ENCODE peak calls at places on chromosomes 13 and 19, in six cellular contexts. One of them, this sample, is unnamed.

GRCh38 chr19:28635962-28636629 is 576.9 kb downstream of the UQCRFS1 start:
- DNase-seq in myocyte: no peak
- DNase-seq in omental fat pad: no peak
- DNase-seq in GM18507: no peak
- DNase-seq in GDM1: no peak
- DNase-seq in D721Med: no peak
- DNase-seq in this sample: no peak

GRCh38 chr19:1252221-1252817 is 3.9 kb downstream of the MIDN start:
- DNase-seq in myocyte: peak; percentile 89
- DNase-seq in omental fat pad: no peak
- DNase-seq in GM18507: no peak
- DNase-seq in GDM1: peak; percentile 80
- DNase-seq in D721Med: no peak
- DNase-seq in this sample: peak; percentile 85

GRCh38 chr13:44373601-44374347 is at the start of gene SERP2:
- DNase-seq in GM18507: no peak
- DNase-seq in D721Med: no peak
- DNase-seq in GDM1: no peak
- DNase-seq in omental fat pad: no peak
- DNase-seq in myocyte: no peak
- DNase-seq in this sample: no peak

GRCh38 chr19:48639483-48640375 is 2.5 kb upstream of the DBP start:
- DNase-seq in D721Med: no peak
- DNase-seq in omental fat pad: no peak
- DNase-seq in GM18507: no peak
- DNase-seq in myocyte: no peak
- DNase-seq in GDM1: no peak
- DNase-seq in this sample: no peak

GRCh38 chr19:47225746-47226425 is 5.1 kb downstream of the BBC3 start:
- DNase-seq in omental fat pad: peak; percentile 58
- DNase-seq in GDM1: peak; percentile 78
- DNase-seq in GM18507: peak; percentile 91
- DNase-seq in myocyte: peak; percentile 88
- DNase-seq in D721Med: peak; percentile 95
- DNase-seq in this sample: peak; percentile 79

GRCh38 chr13:18965347-18965855 is 216.2 kb downstream of the TUBA3C start:
- DNase-seq in GDM1: no peak
- DNase-seq in omental fat pad: no peak
- DNase-seq in D721Med: no peak
- DNase-seq in GM18507: no peak
- DNase-seq in myocyte: no peak
- DNase-seq in this sample: no peak

GRCh38 chr19:49441210-49441959 is at the start of gene SLC17A7:
- DNase-seq in myocyte: no peak
- DNase-seq in GM18507: no peak
- DNase-seq in omental fat pad: no peak
- DNase-seq in D721Med: peak; percentile 87
- DNase-seq in GDM1: peak; percentile 10
- DNase-seq in this sample: peak; percentile 82

GRCh38 chr13:37869756-37870488 is at the start of gene TRPC4:
- DNase-seq in D721Med: no peak
- DNase-seq in GDM1: no peak
- DNase-seq in myocyte: peak; percentile 89
- DNase-seq in GM18507: no peak
- DNase-seq in omental fat pad: no peak
- DNase-seq in this sample: no peak

GRCh38 chr13:27533155-27533643 is 82.8 kb upstream of the MTIF3 start:
- DNase-seq in omental fat pad: peak; percentile 77
- DNase-seq in myocyte: peak; percentile 88
- DNase-seq in GM18507: no peak
- DNase-seq in D721Med: peak; percentile 24
- DNase-seq in GDM1: no peak
- DNase-seq in this sample: peak; percentile 54

GRCh38 chr19:53157601-53158000 is 1.3 kb downstream of the ZNF347 start:
- DNase-seq in myocyte: peak; percentile 0
- DNase-seq in GM18507: no peak
- DNase-seq in omental fat pad: no peak
- DNase-seq in D721Med: no peak
- DNase-seq in GDM1: no peak
- DNase-seq in this sample: no peak

GRCh38 chr13:88068316-88068715 is 397.1 kb downstream of the SLITRK5 start:
- DNase-seq in myocyte: no peak
- DNase-seq in GDM1: no peak
- DNase-seq in GM18507: no peak
- DNase-seq in omental fat pad: no peak
- DNase-seq in D721Med: no peak
- DNase-seq in this sample: no peak

GRCh38 chr13:23946900-23947299 is 49.6 kb upstream of the C1QTNF9B start:
- DNase-seq in D721Med: no peak
- DNase-seq in GDM1: no peak
- DNase-seq in myocyte: no peak
- DNase-seq in GM18507: no peak
- DNase-seq in omental fat pad: no peak
- DNase-seq in this sample: no peak

GRCh38 chr13:29978211-29978610 is 127.8 kb upstream of the UBL3 start:
- DNase-seq in omental fat pad: no peak
- DNase-seq in GM18507: no peak
- DNase-seq in D721Med: no peak
- DNase-seq in GDM1: no peak
- DNase-seq in myocyte: no peak
- DNase-seq in this sample: no peak

GRCh38 chr19:46295401-46296308 is 1.2 kb upstream of the HIF3A start:
- DNase-seq in D721Med: peak; percentile 61
- DNase-seq in myocyte: no peak
- DNase-seq in GM18507: no peak
- DNase-seq in omental fat pad: no peak
- DNase-seq in GDM1: no peak
- DNase-seq in this sample: no peak

GRCh38 chr19:48997972-48998371 is 4.3 kb downstream of the RUVBL2 start:
- DNase-seq in GDM1: peak; percentile 42
- DNase-seq in myocyte: peak; percentile 72
- DNase-seq in GM18507: no peak
- DNase-seq in D721Med: no peak
- DNase-seq in omental fat pad: no peak
- DNase-seq in this sample: no peak

GRCh38 chr13:97567510-97568243 is 133.7 kb downstream of the RAP2A start:
- DNase-seq in GM18507: peak; percentile 20
- DNase-seq in omental fat pad: no peak
- DNase-seq in D721Med: no peak
- DNase-seq in GDM1: no peak
- DNase-seq in myocyte: peak; percentile 9
- DNase-seq in this sample: peak; percentile 10

GRCh38 chr13:33610471-33611015 is 207.4 kb upstream of the RFC3 start:
- DNase-seq in D721Med: no peak
- DNase-seq in myocyte: peak; percentile 84
- DNase-seq in GDM1: no peak
- DNase-seq in GM18507: no peak
- DNase-seq in omental fat pad: no peak
- DNase-seq in this sample: no peak

GRCh38 chr19:45485301-45486077 is 11.4 kb downstream of the RTN2 start:
- DNase-seq in GDM1: peak; percentile 89
- DNase-seq in omental fat pad: peak; percentile 99
- DNase-seq in myocyte: peak; percentile 94
- DNase-seq in D721Med: peak; percentile 82
- DNase-seq in GM18507: peak; percentile 75
- DNase-seq in this sample: peak; percentile 99

GRCh38 chr13:59447846-59448620 is 715.7 kb downstream of the DIAPH3 start:
- DNase-seq in omental fat pad: no peak
- DNase-seq in GM18507: no peak
- DNase-seq in GDM1: no peak
- DNase-seq in D721Med: no peak
- DNase-seq in myocyte: peak; percentile 35
- DNase-seq in this sample: no peak

GRCh38 chr13:32079586-32079985 is 48.0 kb downstream of the FRY start:
- DNase-seq in myocyte: no peak
- DNase-seq in omental fat pad: no peak
- DNase-seq in GDM1: no peak
- DNase-seq in D721Med: no peak
- DNase-seq in GM18507: no peak
- DNase-seq in this sample: no peak

GRCh38 chr19:35204799-35205732 is 23.5 kb downstream of the FAM187B start:
- DNase-seq in D721Med: no peak
- DNase-seq in GM18507: peak; percentile 62
- DNase-seq in GDM1: peak; percentile 78
- DNase-seq in myocyte: no peak
- DNase-seq in omental fat pad: no peak
- DNase-seq in this sample: peak; percentile 28

GRCh38 chr19:18520848-18521691 is 800 bp downstream of the ELL start:
- DNase-seq in omental fat pad: no peak
- DNase-seq in D721Med: no peak
- DNase-seq in GDM1: no peak
- DNase-seq in GM18507: no peak
- DNase-seq in myocyte: peak; percentile 13
- DNase-seq in this sample: peak; percentile 62

GRCh38 chr13:35984776-35985453 is 146.3 kb downstream of the DCLK1 start:
- DNase-seq in D721Med: peak; percentile 61
- DNase-seq in myocyte: peak; percentile 33
- DNase-seq in GDM1: no peak
- DNase-seq in GM18507: no peak
- DNase-seq in omental fat pad: no peak
- DNase-seq in this sample: no peak

GRCh38 chr19:49359851-49360845 is 2.1 kb downstream of the TEAD2 start:
- DNase-seq in GDM1: no peak
- DNase-seq in omental fat pad: no peak
- DNase-seq in myocyte: peak; percentile 10
- DNase-seq in D721Med: no peak
- DNase-seq in GM18507: no peak
- DNase-seq in this sample: no peak

GRCh38 chr19:39802958-39803357 is 24.3 kb downstream of the LEUTX start:
- DNase-seq in GDM1: no peak
- DNase-seq in omental fat pad: no peak
- DNase-seq in myocyte: peak; percentile 63
- DNase-seq in GM18507: no peak
- DNase-seq in D721Med: no peak
- DNase-seq in this sample: no peak

GRCh38 chr19:33629826-33630375 is 8.1 kb downstream of the CHST8 start:
- DNase-seq in myocyte: no peak
- DNase-seq in GDM1: no peak
- DNase-seq in GM18507: no peak
- DNase-seq in D721Med: no peak
- DNase-seq in omental fat pad: no peak
- DNase-seq in this sample: no peak

GRCh38 chr19:7393934-7394508 is 45.3 kb downstream of the ARHGEF18 start:
- DNase-seq in GDM1: no peak
- DNase-seq in myocyte: no peak
- DNase-seq in D721Med: no peak
- DNase-seq in GM18507: no peak
- DNase-seq in omental fat pad: no peak
- DNase-seq in this sample: no peak

GRCh38 chr19:55705972-55706371 is 30.9 kb downstream of the EPN1 start:
- DNase-seq in GDM1: no peak
- DNase-seq in myocyte: no peak
- DNase-seq in GM18507: no peak
- DNase-seq in D721Med: no peak
- DNase-seq in omental fat pad: no peak
- DNase-seq in this sample: no peak

GRCh38 chr19:31263317-31263716 is 85.9 kb downstream of the TSHZ3 start:
- DNase-seq in omental fat pad: no peak
- DNase-seq in GDM1: no peak
- DNase-seq in myocyte: peak; percentile 47
- DNase-seq in GM18507: no peak
- DNase-seq in D721Med: no peak
- DNase-seq in this sample: no peak

GRCh38 chr13:43664700-43665191 is 122.0 kb downstream of the ENOX1 start:
- DNase-seq in GDM1: no peak
- DNase-seq in GM18507: no peak
- DNase-seq in omental fat pad: no peak
- DNase-seq in D721Med: no peak
- DNase-seq in myocyte: peak; percentile 34
- DNase-seq in this sample: no peak

GRCh38 chr13:39040206-39040605 is 1.9 kb downstream of the NHLRC3 start:
- DNase-seq in GDM1: no peak
- DNase-seq in GM18507: no peak
- DNase-seq in D721Med: no peak
- DNase-seq in omental fat pad: no peak
- DNase-seq in myocyte: no peak
- DNase-seq in this sample: no peak

GRCh38 chr19:15479391-15480345 is at the start of gene PGLYRP2:
- DNase-seq in myocyte: peak; percentile 14
- DNase-seq in omental fat pad: no peak
- DNase-seq in GDM1: peak; percentile 46
- DNase-seq in GM18507: no peak
- DNase-seq in D721Med: no peak
- DNase-seq in this sample: no peak

GRCh38 chr19:48415395-48415794 is 21.9 kb downstream of the GRIN2D start:
- DNase-seq in omental fat pad: peak; percentile 69
- DNase-seq in GM18507: no peak
- DNase-seq in GDM1: peak; percentile 59
- DNase-seq in D721Med: no peak
- DNase-seq in myocyte: no peak
- DNase-seq in this sample: peak; percentile 74

GRCh38 chr19:13055213-13056051 is 47.2 kb downstream of the LYL1 start:
- DNase-seq in myocyte: peak; percentile 76
- DNase-seq in GDM1: no peak
- DNase-seq in omental fat pad: no peak
- DNase-seq in D721Med: no peak
- DNase-seq in GM18507: no peak
- DNase-seq in this sample: peak; percentile 73

GRCh38 chr13:77521595-77522367 is 13.7 kb upstream of the SCEL start:
- DNase-seq in D721Med: no peak
- DNase-seq in GM18507: no peak
- DNase-seq in GDM1: no peak
- DNase-seq in omental fat pad: no peak
- DNase-seq in myocyte: no peak
- DNase-seq in this sample: no peak

GRCh38 chr13:108257238-108257637 is 12.3 kb upstream of the TNFSF13B start:
- DNase-seq in omental fat pad: no peak
- DNase-seq in GM18507: no peak
- DNase-seq in GDM1: no peak
- DNase-seq in D721Med: no peak
- DNase-seq in myocyte: no peak
- DNase-seq in this sample: no peak

GRCh38 chr13:80400164-80400767 is 59.3 kb upstream of the SPRY2 start:
- DNase-seq in omental fat pad: no peak
- DNase-seq in GM18507: no peak
- DNase-seq in D721Med: no peak
- DNase-seq in myocyte: peak; percentile 5
- DNase-seq in GDM1: no peak
- DNase-seq in this sample: no peak